ENCODE peak calls at places on chromosomes 13 and 19, in five cellular contexts. N is HEK293T, J is A549, Y is IMR-90, T is HepG2. L is an unnamed sample.

GRCh38 chr13:26946675-26947342 is 186.2 kb upstream of the GPR12 start:
- DNase-seq in J (peak), N (peak), Y (peak), T (peak), L (peak)

GRCh38 chr13:31875134-31875533 is 135.8 kb downstream of the RXFP2 start:
- DNase-seq in N (no peak), T (no peak), Y (no peak), J (no peak), L (no peak)

GRCh38 chr13:74966814-74967213 is 515.2 kb downstream of the TBC1D4 start:
- DNase-seq in N (no peak), J (no peak), T (no peak), Y (no peak), L (no peak)

GRCh38 chr13:40613954-40614353 is 52.5 kb downstream of the FOXO1 start:
- DNase-seq in T (no peak), N (no peak), J (no peak), Y (no peak), L (no peak)

GRCh38 chr19:55519461-55520311 is 17.2 kb downstream of the SBK2 start:
- DNase-seq in T (peak), J (peak), Y (peak), N (no peak), L (no peak)

GRCh38 chr19:40284501-40285352 is at the start of gene AKT2:
- DNase-seq in Y (peak), T (no peak), N (peak), J (no peak), L (peak)

GRCh38 chr19:1830978-1831377 is 17.3 kb downstream of the REXO1 start:
- DNase-seq in N (no peak), T (no peak), J (no peak), Y (no peak), L (no peak)

GRCh38 chr13:34822681-34823080 is 119.4 kb upstream of the NBEA start:
- DNase-seq in J (no peak), Y (no peak), N (no peak), T (no peak), L (no peak)

GRCh38 chr13:113014752-113015745 is 46.0 kb downstream of the MCF2L start:
- DNase-seq in J (no peak), T (no peak), Y (no peak), N (no peak), L (no peak)

GRCh38 chr19:51076602-51077213 is 6.0 kb downstream of the KLK14 start:
- DNase-seq in J (no peak), T (no peak), Y (no peak), N (no peak), L (no peak)

GRCh38 chr13:35283856-35284255 is 192.6 kb downstream of the MAB21L1 start:
- DNase-seq in N (no peak), J (peak), T (peak), Y (no peak), L (no peak)

GRCh38 chr19:55289117-55289796 is 5.5 kb downstream of the BRSK1 start:
- DNase-seq in J (peak), T (no peak), Y (no peak), N (peak), L (no peak)

GRCh38 chr19:31272707-31273106 is 76.5 kb downstream of the TSHZ3 start:
- DNase-seq in T (no peak), N (no peak), J (no peak), Y (no peak), L (no peak)

GRCh38 chr19:31269425-31270127 is 79.7 kb downstream of the TSHZ3 start:
- DNase-seq in T (no peak), J (no peak), Y (peak), N (no peak), L (no peak)

GRCh38 chr19:31268751-31269150 is 80.5 kb downstream of the TSHZ3 start:
- DNase-seq in Y (no peak), J (no peak), N (no peak), T (no peak), L (no peak)

GRCh38 chr19:31271569-31271911 is 77.7 kb downstream of the TSHZ3 start:
- DNase-seq in N (no peak), J (no peak), T (no peak), Y (no peak), L (no peak)

GRCh38 chr19:31270897-31271568 is 78.2 kb downstream of the TSHZ3 start:
- DNase-seq in Y (peak), J (no peak), N (no peak), T (no peak), L (no peak)
- TF ChIP-seq BHLHE40 in Y (no peak), J (no peak), N (no peak), T (no peak), L (no peak)

DNA sequence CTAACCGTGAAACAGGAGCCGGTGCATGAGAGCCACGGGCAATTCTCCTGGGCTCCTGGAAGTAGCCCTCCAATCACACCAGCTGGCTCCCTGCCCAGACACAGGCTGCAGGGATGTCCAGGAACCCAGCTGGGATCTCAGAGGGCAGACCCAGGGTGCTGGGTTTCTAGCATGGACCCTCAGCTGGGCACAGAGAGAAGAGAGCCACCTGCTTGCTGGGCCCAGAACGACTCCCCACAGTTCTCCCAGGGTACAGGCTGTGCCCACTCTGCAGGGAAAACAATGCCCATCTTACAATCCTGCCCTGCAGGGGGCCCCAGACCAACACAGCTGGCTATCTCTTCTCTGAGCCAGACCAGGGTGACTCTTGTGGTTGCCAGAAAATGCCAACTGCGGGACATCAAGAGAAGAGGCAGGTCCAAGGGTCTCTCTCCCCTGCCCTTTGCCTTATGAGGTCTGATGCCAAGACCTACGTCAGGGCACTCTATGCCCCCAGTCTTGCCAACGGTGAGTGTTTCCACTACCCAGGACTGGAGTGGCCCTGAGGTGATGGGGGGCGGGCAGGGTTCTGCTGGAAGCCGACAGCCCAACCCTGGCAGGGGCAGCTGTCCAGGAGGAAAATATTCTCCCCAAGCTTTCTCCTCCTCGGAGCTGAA is 64.6 kb downstream of the CEBPG start:
- DNase-seq in T (no peak), J (no peak), N (no peak), Y (peak), L (no peak)
- TF ChIP-seq BHLHE40 in T (no peak), J (no peak), N (no peak), Y (no peak), L (no peak)

DNA sequence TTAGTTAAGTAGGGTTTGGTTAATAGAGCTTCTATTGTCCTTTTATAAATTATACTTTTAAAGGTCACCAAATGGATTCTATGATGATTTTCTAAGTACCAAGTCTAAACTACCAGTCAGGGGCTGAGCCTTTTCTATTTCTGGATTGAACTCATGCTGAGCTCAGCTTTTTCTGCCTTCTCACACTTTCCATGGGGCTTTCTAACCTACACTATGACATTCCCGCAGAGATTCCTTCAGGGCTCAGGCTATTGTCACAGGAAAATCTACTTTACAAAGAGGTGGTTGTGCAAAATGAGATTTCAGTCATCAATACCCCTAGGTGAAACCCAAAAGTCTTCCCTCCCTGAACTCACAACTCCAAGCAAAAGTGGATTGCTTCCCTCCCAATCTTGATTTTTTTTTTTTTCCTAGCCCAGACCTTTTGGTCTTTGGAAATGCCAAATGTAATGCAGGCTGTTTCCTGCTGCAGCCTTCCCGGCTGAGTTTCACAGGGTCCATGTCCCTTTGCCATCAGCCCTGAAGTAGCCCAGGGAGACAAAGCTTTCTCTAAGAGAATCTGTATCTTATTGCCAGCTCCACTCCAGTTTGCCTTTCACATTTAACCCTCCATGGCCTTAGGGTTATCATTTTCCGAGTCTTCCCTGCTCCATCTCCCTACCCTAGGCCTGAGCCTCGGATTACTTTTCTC is 13.6 kb downstream of the C13orf42 start:
- DNase-seq in Y (no peak), J (no peak), N (no peak), T (no peak), L (no peak)
- TF ChIP-seq BHLHE40 in Y (no peak), J (no peak), N (no peak), T (no peak), L (no peak)

GRCh38 chr19:42095814-42096230 is 19.9 kb downstream of the ZNF574 start:
- DNase-seq in T (no peak), Y (no peak), N (no peak), J (no peak), L (peak)

GRCh38 chr19:42096255-42096837 is 20.4 kb downstream of the ZNF574 start:
- DNase-seq in T (no peak), J (no peak), N (no peak), Y (no peak), L (no peak)

GRCh38 chr19:42097461-42097860 is 21.5 kb downstream of the ZNF574 start:
- DNase-seq in J (no peak), Y (no peak), T (no peak), N (no peak), L (no peak)

GRCh38 chr19:42099336-42099925 is 23.5 kb downstream of the ZNF574 start:
- DNase-seq in T (no peak), J (no peak), N (no peak), Y (no peak), L (no peak)

DNA sequence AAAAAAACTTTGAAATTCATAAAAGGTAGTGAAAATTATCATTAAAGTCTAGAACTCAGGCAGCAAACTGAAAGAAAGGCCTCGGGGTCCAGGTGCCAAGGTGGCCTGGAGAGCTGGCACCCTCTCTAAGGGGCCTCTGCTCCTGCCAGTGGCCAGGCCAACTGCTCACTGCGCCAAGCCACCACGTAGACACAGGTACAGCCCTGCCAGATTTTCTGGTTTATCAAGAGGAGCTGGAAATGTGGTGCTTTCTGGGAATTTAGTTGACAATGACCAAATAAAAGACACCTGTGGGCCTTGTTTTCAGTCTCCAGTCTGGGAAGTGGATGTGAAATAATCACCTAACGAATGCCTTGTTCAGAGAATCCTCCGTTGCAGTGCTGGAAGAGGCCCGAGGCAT is 22.8 kb downstream of the ZNF574 start:
- DNase-seq in J (no peak), T (no peak), N (no peak), Y (no peak), L (no peak)
- TF ChIP-seq BHLHE40 in J (no peak), T (no peak), N (no peak), Y (no peak), L (no peak)

GRCh38 chr13:48403151-48403631 is 9.7 kb downstream of the LPAR6 start:
- DNase-seq in Y (peak), N (no peak), T (no peak), J (no peak), L (no peak)
- TF ChIP-seq BHLHE40 in Y (no peak), N (no peak), T (no peak), J (no peak), L (no peak)